ENCODE peak calls at places on chromosomes 5 and 9, in seven cellular contexts. One of them, this sample, is unnamed.

GRCh38 chr9:70569070-70569772 is 154.8 kb upstream of the KLF9 start:
- DNase-seq in GM12865: no peak
- DNase-seq in NCI-H1417: peak
- DNase-seq in fibroblast of the conjunctiva: no peak
- DNase-seq in HuH-7: no peak
- DNase-seq in AG08396: no peak
- DNase-seq in T-helper 17 cell: no peak
- DNase-seq in this sample: no peak

GRCh38 chr5:79971156-79971555 is 19.9 kb downstream of the MTX3 start:
- DNase-seq in NCI-H1417: no peak
- DNase-seq in fibroblast of the conjunctiva: no peak
- DNase-seq in HuH-7: no peak
- DNase-seq in AG08396: no peak
- DNase-seq in GM12865: no peak
- DNase-seq in T-helper 17 cell: no peak
- DNase-seq in this sample: peak

GRCh38 chr9:94108584-94108983 is 24.3 kb downstream of the PTPDC1 start:
- DNase-seq in HuH-7: no peak
- DNase-seq in NCI-H1417: no peak
- DNase-seq in AG08396: no peak
- DNase-seq in GM12865: no peak
- DNase-seq in fibroblast of the conjunctiva: no peak
- DNase-seq in T-helper 17 cell: no peak
- DNase-seq in this sample: peak

GRCh38 chr9:113990975-113991471 is 87.1 kb downstream of the AMBP start:
- DNase-seq in NCI-H1417: no peak
- DNase-seq in HuH-7: no peak
- DNase-seq in AG08396: no peak
- DNase-seq in fibroblast of the conjunctiva: no peak
- DNase-seq in GM12865: no peak
- DNase-seq in T-helper 17 cell: no peak
- DNase-seq in this sample: no peak

GRCh38 chr5:90437663-90438062 is 28.1 kb upstream of the CETN3 start:
- DNase-seq in HuH-7: no peak
- DNase-seq in AG08396: no peak
- DNase-seq in NCI-H1417: no peak
- DNase-seq in fibroblast of the conjunctiva: no peak
- DNase-seq in GM12865: no peak
- DNase-seq in T-helper 17 cell: no peak
- DNase-seq in this sample: no peak

GRCh38 chr5:113025596-113025995 is 49.0 kb downstream of the DCP2 start:
- DNase-seq in GM12865: no peak
- DNase-seq in AG08396: no peak
- DNase-seq in fibroblast of the conjunctiva: no peak
- DNase-seq in NCI-H1417: no peak
- DNase-seq in HuH-7: no peak
- DNase-seq in T-helper 17 cell: no peak
- DNase-seq in this sample: no peak

GRCh38 chr5:31416547-31416946 is 115.3 kb downstream of the DROSHA start:
- DNase-seq in T-helper 17 cell: no peak
- DNase-seq in NCI-H1417: no peak
- DNase-seq in AG08396: no peak
- DNase-seq in HuH-7: no peak
- DNase-seq in GM12865: no peak
- DNase-seq in fibroblast of the conjunctiva: no peak
- DNase-seq in this sample: no peak

GRCh38 chr5:94433393-94434149 is 184.8 kb downstream of the KIAA0825 start:
- DNase-seq in fibroblast of the conjunctiva: peak
- DNase-seq in HuH-7: no peak
- DNase-seq in GM12865: peak
- DNase-seq in NCI-H1417: peak
- DNase-seq in AG08396: peak
- DNase-seq in T-helper 17 cell: no peak
- DNase-seq in this sample: no peak

GRCh38 chr5:103207653-103208052 is 50.9 kb upstream of the MACIR start:
- DNase-seq in GM12865: no peak
- DNase-seq in T-helper 17 cell: no peak
- DNase-seq in HuH-7: no peak
- DNase-seq in NCI-H1417: no peak
- DNase-seq in AG08396: no peak
- DNase-seq in fibroblast of the conjunctiva: no peak
- DNase-seq in this sample: peak